ENCODE peak calls at places on chromosomes 2 and 18, in six cellular contexts. One of them, this sample, is unnamed.

GRCh38 chr18:45997689-45998088 is 30.6 kb upstream of the EPG5 start:
- DNase-seq in body of pancreas: no peak
- DNase-seq in dorsolateral prefrontal cortex: no peak
- DNase-seq in cardiac muscle cell: no peak
- DNase-seq in A549: no peak
- DNase-seq in RWPE2: no peak
- DNase-seq in this sample: no peak

GRCh38 chr2:242085941-242086621 is 216.6 kb downstream of the RTP5 start:
- DNase-seq in RWPE2: no peak
- DNase-seq in cardiac muscle cell: no peak
- DNase-seq in body of pancreas: peak
- DNase-seq in dorsolateral prefrontal cortex: no peak
- DNase-seq in A549: no peak
- DNase-seq in this sample: no peak

GRCh38 chr2:42722328-42723190 is 41.4 kb downstream of the OXER1 start:
- DNase-seq in RWPE2: no peak
- DNase-seq in body of pancreas: peak
- DNase-seq in dorsolateral prefrontal cortex: no peak
- DNase-seq in cardiac muscle cell: peak
- DNase-seq in A549: peak
- DNase-seq in this sample: no peak

GRCh38 chr2:226048625-226049024 is 649.1 kb downstream of the NYAP2 start:
- DNase-seq in dorsolateral prefrontal cortex: no peak
- DNase-seq in RWPE2: no peak
- DNase-seq in cardiac muscle cell: peak
- DNase-seq in A549: peak
- DNase-seq in body of pancreas: no peak
- DNase-seq in this sample: no peak

GRCh38 chr2:164439885-164440284 is 181.4 kb downstream of the GRB14 start:
- DNase-seq in cardiac muscle cell: no peak
- DNase-seq in RWPE2: no peak
- DNase-seq in dorsolateral prefrontal cortex: no peak
- DNase-seq in A549: no peak
- DNase-seq in body of pancreas: no peak
- DNase-seq in this sample: no peak

GRCh38 chr2:10221443-10221842 is 81.3 kb upstream of the HPCAL1 start:
- DNase-seq in body of pancreas: no peak
- DNase-seq in cardiac muscle cell: no peak
- DNase-seq in A549: no peak
- DNase-seq in RWPE2: no peak
- DNase-seq in dorsolateral prefrontal cortex: no peak
- DNase-seq in this sample: no peak

GRCh38 chr18:62324355-62324828 is 718 bp upstream of the TNFRSF11A start:
- DNase-seq in body of pancreas: no peak
- DNase-seq in RWPE2: no peak
- DNase-seq in cardiac muscle cell: no peak
- DNase-seq in A549: no peak
- DNase-seq in dorsolateral prefrontal cortex: no peak
- DNase-seq in this sample: no peak

GRCh38 chr2:37168217-37168981 is 11.6 kb upstream of the EIF2AK2 start:
- DNase-seq in RWPE2: no peak
- DNase-seq in dorsolateral prefrontal cortex: no peak
- DNase-seq in cardiac muscle cell: peak
- DNase-seq in A549: peak
- DNase-seq in body of pancreas: peak
- DNase-seq in this sample: no peak

GRCh38 chr2:12923907-12924610 is 207.3 kb downstream of the TRIB2 start:
- DNase-seq in body of pancreas: no peak
- DNase-seq in A549: no peak
- DNase-seq in dorsolateral prefrontal cortex: no peak
- DNase-seq in RWPE2: no peak
- DNase-seq in cardiac muscle cell: no peak
- DNase-seq in this sample: no peak

GRCh38 chr2:236876642-236877041 is 209.0 kb upstream of the COPS8 start:
- DNase-seq in body of pancreas: no peak
- DNase-seq in RWPE2: no peak
- DNase-seq in cardiac muscle cell: no peak
- DNase-seq in dorsolateral prefrontal cortex: no peak
- DNase-seq in A549: no peak
- DNase-seq in this sample: no peak

GRCh38 chr2:176174850-176175728 is 13.4 kb upstream of the HOXD1 start:
- DNase-seq in body of pancreas: no peak
- DNase-seq in dorsolateral prefrontal cortex: peak
- DNase-seq in RWPE2: no peak
- DNase-seq in A549: no peak
- DNase-seq in cardiac muscle cell: no peak
- DNase-seq in this sample: no peak

GRCh38 chr2:2876350-2877042 is 501.1 kb downstream of the EIPR1 start:
- DNase-seq in A549: no peak
- DNase-seq in RWPE2: no peak
- DNase-seq in dorsolateral prefrontal cortex: no peak
- DNase-seq in body of pancreas: no peak
- DNase-seq in cardiac muscle cell: no peak
- DNase-seq in this sample: no peak

GRCh38 chr2:39435974-39436591 is 1.0 kb downstream of the MAP4K3 start:
- DNase-seq in RWPE2: no peak
- DNase-seq in cardiac muscle cell: peak
- DNase-seq in A549: no peak
- DNase-seq in body of pancreas: peak
- DNase-seq in dorsolateral prefrontal cortex: peak
- DNase-seq in this sample: no peak

GRCh38 chr2:149908731-149909690 is 321.4 kb upstream of the MMADHC start:
- DNase-seq in A549: no peak
- DNase-seq in cardiac muscle cell: no peak
- DNase-seq in body of pancreas: no peak
- DNase-seq in RWPE2: no peak
- DNase-seq in dorsolateral prefrontal cortex: no peak
- DNase-seq in this sample: no peak

GRCh38 chr2:150141241-150142001 is 346.0 kb downstream of the RND3 start:
- DNase-seq in dorsolateral prefrontal cortex: no peak
- DNase-seq in RWPE2: no peak
- DNase-seq in A549: no peak
- DNase-seq in body of pancreas: no peak
- DNase-seq in cardiac muscle cell: no peak
- DNase-seq in this sample: no peak

GRCh38 chr2:210112871-210113270 is 58.3 kb downstream of the KANSL1L start:
- DNase-seq in dorsolateral prefrontal cortex: no peak
- DNase-seq in RWPE2: no peak
- DNase-seq in A549: no peak
- DNase-seq in cardiac muscle cell: no peak
- DNase-seq in body of pancreas: no peak
- DNase-seq in this sample: no peak

GRCh38 chr2:223465793-223466192 is 136.4 kb downstream of the SCG2 start:
- DNase-seq in RWPE2: peak
- DNase-seq in dorsolateral prefrontal cortex: no peak
- DNase-seq in body of pancreas: peak
- DNase-seq in cardiac muscle cell: no peak
- DNase-seq in A549: peak
- DNase-seq in this sample: no peak

GRCh38 chr2:200702646-200703118 is 109.0 kb upstream of the BZW1 start:
- DNase-seq in RWPE2: no peak
- DNase-seq in A549: no peak
- DNase-seq in cardiac muscle cell: no peak
- DNase-seq in dorsolateral prefrontal cortex: no peak
- DNase-seq in body of pancreas: no peak
- DNase-seq in this sample: no peak

GRCh38 chr2:199975297-199975895 is 20.0 kb downstream of the MAIP1 start:
- DNase-seq in dorsolateral prefrontal cortex: no peak
- DNase-seq in cardiac muscle cell: no peak
- DNase-seq in RWPE2: no peak
- DNase-seq in A549: no peak
- DNase-seq in body of pancreas: no peak
- DNase-seq in this sample: no peak

GRCh38 chr18:37334494-37335125 is 231.0 kb downstream of the CELF4 start:
- DNase-seq in A549: no peak
- DNase-seq in RWPE2: no peak
- DNase-seq in dorsolateral prefrontal cortex: no peak
- DNase-seq in cardiac muscle cell: no peak
- DNase-seq in body of pancreas: no peak
- DNase-seq in this sample: no peak

GRCh38 chr18:62788111-62788510 is 72.8 kb downstream of the PHLPP1 start:
- DNase-seq in body of pancreas: no peak
- DNase-seq in cardiac muscle cell: no peak
- DNase-seq in RWPE2: no peak
- DNase-seq in dorsolateral prefrontal cortex: no peak
- DNase-seq in A549: no peak
- DNase-seq in this sample: no peak

GRCh38 chr2:17441055-17441771 is 77.0 kb downstream of the RAD51AP2 start:
- DNase-seq in A549: no peak
- DNase-seq in cardiac muscle cell: no peak
- DNase-seq in dorsolateral prefrontal cortex: no peak
- DNase-seq in body of pancreas: no peak
- DNase-seq in RWPE2: no peak
- DNase-seq in this sample: no peak

GRCh38 chr2:171811229-171811628 is 82.8 kb downstream of the SLC25A12 start:
- DNase-seq in RWPE2: no peak
- DNase-seq in A549: peak
- DNase-seq in dorsolateral prefrontal cortex: no peak
- DNase-seq in body of pancreas: no peak
- DNase-seq in cardiac muscle cell: peak
- DNase-seq in this sample: no peak

GRCh38 chr18:48158721-48159120 is 228.3 kb upstream of the SMAD2 start:
- DNase-seq in A549: no peak
- DNase-seq in dorsolateral prefrontal cortex: no peak
- DNase-seq in RWPE2: no peak
- DNase-seq in cardiac muscle cell: no peak
- DNase-seq in body of pancreas: no peak
- DNase-seq in this sample: no peak

GRCh38 chr18:76475450-76476203 is 19.4 kb downstream of the ZNF516 start:
- DNase-seq in RWPE2: no peak
- DNase-seq in dorsolateral prefrontal cortex: no peak
- DNase-seq in cardiac muscle cell: no peak
- DNase-seq in A549: peak
- DNase-seq in body of pancreas: no peak
- DNase-seq in this sample: no peak

GRCh38 chr18:5476961-5477800 is 66.6 kb downstream of the EPB41L3 start:
- DNase-seq in RWPE2: no peak
- DNase-seq in cardiac muscle cell: no peak
- DNase-seq in body of pancreas: no peak
- DNase-seq in dorsolateral prefrontal cortex: no peak
- DNase-seq in A549: no peak
- DNase-seq in this sample: no peak

GRCh38 chr2:128973566-128973965 is 654.9 kb upstream of the HS6ST1 start:
- DNase-seq in A549: no peak
- DNase-seq in body of pancreas: no peak
- DNase-seq in RWPE2: no peak
- DNase-seq in dorsolateral prefrontal cortex: no peak
- DNase-seq in cardiac muscle cell: no peak
- DNase-seq in this sample: no peak

GRCh38 chr2:128967666-128968065 is 649.0 kb upstream of the HS6ST1 start:
- DNase-seq in cardiac muscle cell: no peak
- DNase-seq in RWPE2: no peak
- DNase-seq in A549: no peak
- DNase-seq in body of pancreas: no peak
- DNase-seq in dorsolateral prefrontal cortex: no peak
- DNase-seq in this sample: no peak

GRCh38 chr2:128970332-128971116 is 651.9 kb upstream of the HS6ST1 start:
- DNase-seq in RWPE2: no peak
- DNase-seq in A549: no peak
- DNase-seq in cardiac muscle cell: no peak
- DNase-seq in body of pancreas: no peak
- DNase-seq in dorsolateral prefrontal cortex: no peak
- DNase-seq in this sample: no peak
- TF ChIP-seq CTCF in RWPE2: no peak
- TF ChIP-seq CTCF in A549: no peak
- TF ChIP-seq CTCF in cardiac muscle cell: no peak
- TF ChIP-seq CTCF in body of pancreas: no peak
- TF ChIP-seq CTCF in dorsolateral prefrontal cortex: no peak
- TF ChIP-seq CTCF in this sample: no peak

DNA sequence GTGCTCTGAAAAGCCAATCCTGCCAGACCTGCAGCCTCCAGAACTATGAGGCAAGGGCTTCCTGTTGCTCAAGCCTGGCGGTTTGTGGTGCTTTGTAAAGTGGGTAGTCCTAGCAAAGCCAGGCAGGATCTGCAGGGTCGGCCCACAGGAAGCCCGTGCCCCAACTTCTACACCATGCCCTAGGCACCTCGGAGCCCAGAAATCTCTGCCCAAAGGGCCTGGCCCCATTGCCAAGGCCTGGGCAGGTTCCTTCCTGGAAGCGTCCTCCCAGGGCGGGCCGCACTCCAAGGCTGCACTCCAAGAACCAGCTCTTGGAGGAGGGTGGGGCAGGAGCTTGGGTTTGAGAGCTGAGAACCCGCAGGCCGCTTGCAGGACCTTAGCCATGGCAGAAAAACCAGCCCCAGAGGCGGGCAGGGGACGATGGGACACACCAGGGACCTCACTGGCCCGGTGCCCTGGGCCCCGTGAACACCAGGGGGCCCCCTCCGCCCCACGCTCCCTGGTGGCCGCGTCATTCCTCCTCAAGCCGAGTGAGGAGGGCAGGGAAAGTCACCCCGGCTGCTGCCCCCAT is 37.2 kb upstream of the ID2 start:
- DNase-seq in RWPE2: no peak
- DNase-seq in body of pancreas: peak
- DNase-seq in dorsolateral prefrontal cortex: peak
- DNase-seq in A549: peak
- DNase-seq in cardiac muscle cell: no peak
- DNase-seq in this sample: no peak
- TF ChIP-seq CTCF in RWPE2: no peak
- TF ChIP-seq CTCF in body of pancreas: peak
- TF ChIP-seq CTCF in dorsolateral prefrontal cortex: peak
- TF ChIP-seq CTCF in A549: peak
- TF ChIP-seq CTCF in cardiac muscle cell: peak
- TF ChIP-seq CTCF in this sample: no peak

GRCh38 chr2:217943379-217944321 is 59.1 kb downstream of the TNS1 start:
- DNase-seq in body of pancreas: peak
- DNase-seq in cardiac muscle cell: peak
- DNase-seq in dorsolateral prefrontal cortex: peak
- DNase-seq in RWPE2: no peak
- DNase-seq in A549: peak
- DNase-seq in this sample: no peak
- TF ChIP-seq CTCF in body of pancreas: peak
- TF ChIP-seq CTCF in cardiac muscle cell: peak
- TF ChIP-seq CTCF in dorsolateral prefrontal cortex: peak
- TF ChIP-seq CTCF in RWPE2: peak
- TF ChIP-seq CTCF in A549: no peak
- TF ChIP-seq CTCF in this sample: no peak

DNA sequence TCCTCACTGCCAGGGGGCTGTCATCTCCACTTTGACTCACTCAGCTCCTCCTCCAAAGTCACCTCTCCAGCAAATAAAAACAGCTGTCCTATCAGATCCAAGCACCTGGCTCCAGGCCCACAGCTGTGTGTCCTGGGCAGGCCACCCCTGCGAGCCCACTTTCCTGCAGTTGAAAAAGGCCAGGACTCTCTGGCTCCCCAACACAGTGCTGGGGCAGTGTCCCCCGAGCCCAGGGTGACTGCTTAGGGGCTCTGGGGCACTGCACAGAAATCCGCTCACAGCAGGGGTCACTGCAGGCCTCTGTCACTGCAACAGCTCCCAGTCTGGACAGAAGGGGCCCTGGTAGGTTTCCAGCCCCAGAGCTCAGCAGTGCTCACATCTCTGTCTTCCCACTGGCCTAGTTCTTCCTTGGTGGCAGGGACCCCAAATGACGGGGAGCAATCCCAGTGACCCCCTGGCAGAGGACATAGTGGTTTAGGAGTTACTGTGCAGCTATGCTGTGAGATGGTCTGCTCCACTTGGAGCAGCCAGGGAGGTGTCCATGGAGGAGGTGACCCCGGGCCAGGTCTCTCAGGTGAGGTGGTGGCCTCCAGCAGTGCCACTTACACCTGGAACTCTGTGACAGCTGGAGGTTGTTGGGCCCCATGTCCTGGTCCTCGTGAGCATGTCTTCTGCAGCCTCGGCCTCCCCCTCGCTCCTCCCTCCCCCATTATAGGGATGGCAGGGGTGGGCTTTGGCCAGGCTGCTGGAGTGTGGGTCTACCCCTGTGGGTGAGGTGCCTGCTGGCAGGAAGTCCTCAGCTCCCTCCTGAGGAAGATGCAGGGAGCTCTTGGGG is 35.5 kb downstream of the HS6ST1 start:
- DNase-seq in A549: no peak
- DNase-seq in body of pancreas: peak
- DNase-seq in dorsolateral prefrontal cortex: peak
- DNase-seq in RWPE2: peak
- DNase-seq in cardiac muscle cell: peak
- DNase-seq in this sample: no peak
- TF ChIP-seq CTCF in A549: no peak
- TF ChIP-seq CTCF in body of pancreas: no peak
- TF ChIP-seq CTCF in dorsolateral prefrontal cortex: no peak
- TF ChIP-seq CTCF in RWPE2: no peak
- TF ChIP-seq CTCF in cardiac muscle cell: no peak
- TF ChIP-seq CTCF in this sample: no peak